ENCODE peak calls at places on chromosomes 7 and 10, in five cellular contexts. V is GM12878, G is A549, C is H1, Q is HepG2. Y is an unnamed sample.
A peak's percentile ranks its signal among the peaks of the same experiment; 100 is the strongest.

GRCh38 chr7:151008511-151009323 is 15.6 kb downstream of the ATG9B start:
- DNase-seq in V (peak; percentile 39), G (peak; percentile 41), C (peak; percentile 75), Q (peak; percentile 47), Y (peak; percentile 97)

GRCh38 chr7:134368851-134369533 is 52.3 kb upstream of the SLC35B4 start:
- DNase-seq in V (no peak), G (peak; percentile 81), C (no peak), Q (peak; percentile 87), Y (no peak)

GRCh38 chr7:1663857-1664651 is 6.0 kb upstream of the ELFN1 start:
- DNase-seq in V (no peak), G (no peak), C (no peak), Q (no peak), Y (no peak)

GRCh38 chr10:729213-729612 is 39.7 kb upstream of the DIP2C start:
- DNase-seq in V (no peak), G (no peak), C (no peak), Q (no peak), Y (no peak)

GRCh38 chr10:61779950-61780659 is 117.4 kb downstream of the CABCOCO1 start:
- DNase-seq in V (no peak), G (no peak), C (no peak), Q (no peak), Y (peak; percentile 79)

GRCh38 chr7:96277921-96278320 is 44.0 kb downstream of the SLC25A13 start:
- DNase-seq in V (no peak), G (no peak), C (no peak), Q (no peak), Y (no peak)

GRCh38 chr10:121469797-121470606 is 128.2 kb downstream of the FGFR2 start:
- DNase-seq in V (no peak), G (no peak), C (no peak), Q (no peak), Y (no peak)

GRCh38 chr10:117266400-117266799 is 25.5 kb downstream of the SLC18A2 start:
- DNase-seq in V (no peak), G (no peak), C (no peak), Q (no peak), Y (peak; percentile 40)

GRCh38 chr10:125936331-125936730 is 40.0 kb downstream of the FANK1 start:
- DNase-seq in V (no peak), G (no peak), C (no peak), Q (no peak), Y (no peak)

GRCh38 chr10:79248341-79248931 is 98.8 kb upstream of the PPIF start:
- DNase-seq in V (no peak), G (no peak), C (no peak), Q (no peak), Y (no peak)

GRCh38 chr10:87915989-87916388 is 52.6 kb downstream of the PTEN start:
- DNase-seq in V (no peak), G (no peak), C (no peak), Q (no peak), Y (no peak)

GRCh38 chr7:29953735-29954347 is 35.8 kb downstream of the SCRN1 start:
- DNase-seq in V (no peak), G (no peak), C (no peak), Q (no peak), Y (no peak)

GRCh38 chr7:36391436-36392198 is 2.0 kb downstream of the ANLN start:
- DNase-seq in V (peak; percentile 27), G (no peak), C (no peak), Q (no peak), Y (peak; percentile 57)

GRCh38 chr7:22329816-22330524 is 27.0 kb downstream of the RAPGEF5 start:
- DNase-seq in V (no peak), G (no peak), C (no peak), Q (no peak), Y (no peak)

GRCh38 chr10:102645388-102645740 is 1.1 kb downstream of the TRIM8 start:
- DNase-seq in V (no peak), G (peak; percentile 55), C (no peak), Q (peak; percentile 79), Y (no peak)

GRCh38 chr7:94741179-94741578 is 85.2 kb upstream of the SGCE start:
- DNase-seq in V (no peak), G (no peak), C (no peak), Q (peak; percentile 7), Y (no peak)

GRCh38 chr7:78779788-78780187 is 673.7 kb downstream of the MAGI2 start:
- DNase-seq in V (no peak), G (no peak), C (no peak), Q (no peak), Y (no peak)

GRCh38 chr10:103416436-103417147 is 20.2 kb downstream of the PDCD11 start:
- DNase-seq in V (peak; percentile 27), G (peak; percentile 44), C (no peak), Q (peak; percentile 50), Y (peak; percentile 20)

GRCh38 chr10:66924674-66925345 is 1.0 kb upstream of the LRRTM3 start:
- DNase-seq in V (no peak), G (no peak), C (no peak), Q (no peak), Y (no peak)

GRCh38 chr10:78066728-78067430 is 33.2 kb downstream of the RPS24 start:
- DNase-seq in V (no peak), G (no peak), C (no peak), Q (peak; percentile 58), Y (no peak)

GRCh38 chr10:49369216-49370162 is 26.4 kb downstream of the DRGX start:
- DNase-seq in V (no peak), G (no peak), C (no peak), Q (no peak), Y (no peak)

GRCh38 chr7:108420482-108420908 is 35.7 kb downstream of the NRCAM start:
- DNase-seq in V (no peak), G (peak; percentile 44), C (no peak), Q (no peak), Y (no peak)

GRCh38 chr10:112872728-112873127 is 77.3 kb upstream of the TCF7L2 start:
- DNase-seq in V (no peak), G (no peak), C (no peak), Q (no peak), Y (no peak)

DNA sequence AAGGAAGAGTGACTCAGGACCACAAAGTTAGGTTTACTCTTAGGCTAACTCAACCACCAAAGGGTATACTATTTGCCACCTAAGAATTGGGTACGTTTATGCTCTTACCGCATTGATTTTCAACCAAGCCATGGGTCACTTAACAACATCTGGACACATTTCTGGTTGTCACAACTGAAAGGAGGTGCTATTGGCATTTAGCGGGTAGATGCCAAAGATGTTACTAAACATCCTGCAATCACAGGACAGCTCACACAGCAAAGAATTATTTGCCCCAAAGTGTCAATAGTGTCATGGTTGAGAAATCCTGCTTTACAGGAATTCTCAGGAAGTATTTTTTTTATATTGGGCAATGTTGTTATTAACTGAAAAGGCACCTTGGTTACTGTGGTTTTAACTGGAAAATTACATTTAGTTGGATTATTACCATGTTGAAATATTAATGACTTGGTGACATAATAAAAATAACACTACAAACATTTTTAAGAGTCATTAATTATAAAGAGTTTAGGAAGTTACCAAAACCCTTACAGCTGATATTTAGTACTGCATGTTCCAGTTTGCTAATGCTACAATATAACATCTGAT is 185.0 kb upstream of the TMEM196 start:
- DNase-seq in V (no peak), G (peak; percentile 63), C (no peak), Q (peak; percentile 1), Y (no peak)
- TF ChIP-seq EP300 in V (no peak), G (peak; percentile 97), C (no peak), Q (no peak), Y (no peak)

DNA sequence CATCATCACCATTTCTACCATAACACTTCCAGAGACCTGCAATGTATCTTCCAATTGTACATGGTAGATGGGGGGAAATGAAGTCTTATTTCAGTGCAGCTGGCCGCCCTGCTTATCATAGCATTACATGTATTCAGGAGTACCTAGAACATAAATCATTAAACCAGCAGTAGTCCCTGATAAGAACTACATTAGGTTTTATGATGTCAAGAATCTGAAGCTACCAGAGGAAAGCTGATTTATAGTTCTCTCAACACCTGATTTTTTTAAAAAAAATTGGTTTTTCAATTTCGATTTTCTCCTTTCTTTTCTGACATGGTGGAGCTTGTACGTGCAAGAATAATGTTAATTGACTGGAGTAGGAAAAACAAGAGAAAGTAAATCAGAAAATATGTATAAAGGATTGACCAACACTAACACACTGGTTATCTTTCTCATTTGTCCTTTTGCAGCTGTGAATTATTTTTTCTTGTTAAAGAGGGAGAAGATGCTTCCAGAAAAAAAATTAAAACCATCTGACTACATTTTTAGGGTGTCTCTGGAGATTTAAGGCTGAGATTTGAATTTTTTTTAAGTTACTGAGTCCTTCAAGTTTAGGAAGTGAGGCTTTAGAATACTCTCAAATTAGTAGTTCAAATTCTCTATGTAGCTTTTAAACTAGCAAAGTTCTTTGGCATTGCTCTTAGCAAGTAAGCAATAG is 59.1 kb downstream of the CSTF2T start:
- DNase-seq in V (no peak), G (no peak), C (no peak), Q (no peak), Y (no peak)
- TF ChIP-seq HDAC2 in V (no peak), G (no peak), C (no peak), Q (no peak), Y (no peak)

GRCh38 chr10:114624941-114625780 is 32.9 kb downstream of the ABLIM1 start:
- DNase-seq in V (no peak), G (no peak), C (no peak), Q (peak; percentile 22), Y (no peak)

GRCh38 chr10:114626841-114627240 is 31.2 kb downstream of the ABLIM1 start:
- DNase-seq in V (no peak), G (no peak), C (no peak), Q (no peak), Y (no peak)

GRCh38 chr10:114623155-114623554 is 34.9 kb downstream of the ABLIM1 start:
- DNase-seq in V (no peak), G (no peak), C (no peak), Q (peak; percentile 18), Y (no peak)

GRCh38 chr10:114624422-114624821 is 33.7 kb downstream of the ABLIM1 start:
- DNase-seq in V (no peak), G (no peak), C (no peak), Q (no peak), Y (no peak)

DNA sequence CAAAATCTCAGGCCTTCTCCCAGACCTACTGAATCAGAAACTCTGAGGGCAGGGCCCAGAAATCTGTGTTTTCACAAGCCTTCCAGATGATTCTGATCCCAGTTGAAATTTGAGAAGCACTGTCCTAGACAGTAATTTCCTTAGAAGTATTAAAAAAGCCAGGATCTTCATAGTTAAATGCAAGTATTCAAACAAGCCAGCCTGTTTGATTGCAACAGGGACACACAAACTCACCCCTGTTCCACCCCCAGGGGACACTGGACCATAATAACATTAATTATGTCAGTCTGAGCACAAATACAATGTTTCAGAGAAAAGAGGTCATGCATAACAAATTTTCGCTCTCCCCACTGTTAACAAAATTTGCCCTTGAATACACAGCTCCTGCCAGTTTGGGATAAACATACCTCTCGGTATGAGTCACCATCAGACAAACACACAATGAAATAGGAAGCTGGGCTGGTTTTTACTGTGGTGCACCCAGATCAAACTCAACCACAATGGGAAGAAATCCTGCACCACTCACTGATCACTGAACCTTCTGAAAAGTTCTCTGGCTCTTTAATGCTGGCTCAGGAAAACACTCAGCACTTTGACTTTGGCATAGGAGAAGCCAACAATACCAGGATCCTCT is 34.3 kb downstream of the ABLIM1 start:
- DNase-seq in V (no peak), G (peak; percentile 66), C (peak; percentile 17), Q (peak; percentile 95), Y (no peak)
- TF ChIP-seq EP300 in V (no peak), G (peak; percentile 32), C (no peak), Q (no peak), Y (no peak)

DNA sequence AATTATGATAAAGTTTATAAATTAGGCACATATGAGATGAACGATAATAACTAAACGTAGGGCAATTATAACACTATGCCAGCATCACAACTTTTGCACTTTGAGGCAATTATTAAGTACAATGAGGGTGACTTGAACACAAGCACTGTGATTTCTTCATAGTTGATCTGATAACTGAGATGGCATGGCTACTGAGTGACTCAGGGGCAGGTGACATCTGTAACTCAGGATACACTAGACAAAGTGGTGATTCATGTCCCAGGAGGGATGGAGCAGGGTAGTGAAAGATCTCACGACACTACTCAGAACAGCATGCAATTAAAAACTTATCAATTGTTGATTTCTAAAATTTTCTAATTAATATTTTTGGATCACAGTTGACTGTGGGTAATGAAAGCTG is 98.3 kb upstream of the ARHGAP21 start:
- DNase-seq in V (no peak), G (peak; percentile 79), C (no peak), Q (peak; percentile 30), Y (no peak)
- TF ChIP-seq HDAC2 in V (no peak), G (no peak), C (no peak), Q (no peak), Y (no peak)

Y was measured in K562.